ENCODE peak calls at places on chromosomes 16 and 17, in seven cellular contexts. O is activated naive CD8-positive, alpha-beta T cell treated with anti-CD3 and anti-CD28 coated beads, Interleukin-2, amount 50 U/mL, for 16 hours; F is NCI-H774; U is NT2/D1; M is GM04503; R is AG09309; H is A549. P is an unnamed sample.

GRCh38 chr16:11256657-11257130 is 690 bp upstream of the SOCS1 start:
- DNase-seq in O (no peak), F (no peak), U (no peak), M (no peak), R (no peak), H (peak), P (no peak)

GRCh38 chr17:44997733-44998520 is 29.8 kb upstream of the C1QL1 start:
- DNase-seq in O (no peak), F (no peak), U (no peak), M (no peak), R (no peak), H (no peak), P (no peak)

GRCh38 chr16:455453-455852 is 30.0 kb downstream of the RAB11FIP3 start:
- DNase-seq in O (no peak), F (no peak), U (no peak), M (no peak), R (no peak), H (no peak), P (no peak)

GRCh38 chr17:8162997-8163977 is 539 bp upstream of the VAMP2 start:
- DNase-seq in O (no peak), F (no peak), U (no peak), M (no peak), R (no peak), H (peak), P (no peak)

GRCh38 chr17:33523577-33523981 is 230.5 kb upstream of the ASIC2 start:
- DNase-seq in O (no peak), F (no peak), U (no peak), M (no peak), R (no peak), H (no peak), P (peak)

GRCh38 chr17:14203392-14203791 is 33.3 kb downstream of the CDRT15 start:
- DNase-seq in O (no peak), F (no peak), U (no peak), M (no peak), R (no peak), H (no peak), P (no peak)

GRCh38 chr17:3905017-3905486 is 11.2 kb downstream of the P2RX1 start:
- DNase-seq in O (no peak), F (no peak), U (no peak), M (no peak), R (no peak), H (no peak), P (no peak)

GRCh38 chr17:67544364-67544763 is 167.3 kb downstream of the PITPNC1 start:
- DNase-seq in O (no peak), F (no peak), U (no peak), M (no peak), R (no peak), H (no peak), P (no peak)

GRCh38 chr16:84281077-84281476 is 13.6 kb upstream of the WFDC1 start:
- DNase-seq in O (no peak), F (no peak), U (no peak), M (no peak), R (no peak), H (no peak), P (no peak)

GRCh38 chr16:2102471-2102870 is 33.2 kb downstream of the PKD1 start:
- DNase-seq in O (no peak), F (no peak), U (no peak), M (no peak), R (no peak), H (no peak), P (no peak)

GRCh38 chr17:77944390-77945222 is 13.9 kb upstream of the TNRC6C start:
- DNase-seq in O (no peak), F (no peak), U (no peak), M (no peak), R (no peak), H (no peak), P (no peak)

GRCh38 chr16:27230562-27230991 is 27.3 kb downstream of the KDM8 start:
- DNase-seq in O (no peak), F (no peak), U (no peak), M (no peak), R (no peak), H (no peak), P (peak)

GRCh38 chr17:70344356-70345060 is 175.2 kb downstream of the KCNJ2 start:
- DNase-seq in O (no peak), F (no peak), U (no peak), M (no peak), R (no peak), H (no peak), P (no peak)

GRCh38 chr17:66531826-66532439 is 229.5 kb downstream of the PRKCA start:
- DNase-seq in O (no peak), F (no peak), U (no peak), M (no peak), R (no peak), H (no peak), P (no peak)

GRCh38 chr17:77320501-77321256 is 179.9 kb downstream of the SEC14L1 start:
- DNase-seq in O (no peak), F (no peak), U (no peak), M (peak), R (no peak), H (no peak), P (peak)

GRCh38 chr16:81432899-81433560 is 11.6 kb upstream of the CMIP start:
- DNase-seq in O (no peak), F (no peak), U (no peak), M (no peak), R (no peak), H (no peak), P (peak)

GRCh38 chr16:85989376-85989775 is 90.4 kb downstream of the IRF8 start:
- DNase-seq in O (no peak), F (no peak), U (no peak), M (no peak), R (no peak), H (no peak), P (no peak)

GRCh38 chr17:74126959-74127358 is 76.5 kb upstream of the RPL38 start:
- DNase-seq in O (no peak), F (no peak), U (no peak), M (no peak), R (no peak), H (no peak), P (no peak)

GRCh38 chr17:71460943-71461342 is 659.9 kb upstream of the SOX9 start:
- DNase-seq in O (no peak), F (no peak), U (no peak), M (no peak), R (no peak), H (no peak), P (peak)

GRCh38 chr17:50205931-50206505 is 4.6 kb upstream of the COL1A1 start:
- DNase-seq in O (no peak), F (no peak), U (no peak), M (no peak), R (no peak), H (no peak), P (no peak)

GRCh38 chr16:74726056-74726455 is 25.4 kb upstream of the MLKL start:
- DNase-seq in O (no peak), F (no peak), U (no peak), M (no peak), R (no peak), H (no peak), P (no peak)

GRCh38 chr16:47887496-47887895 is 268.3 kb downstream of the ABCC12 start:
- DNase-seq in O (no peak), F (no peak), U (peak), M (no peak), R (no peak), H (peak), P (no peak)

GRCh38 chr16:85912271-85912974 is 13.5 kb downstream of the IRF8 start:
- DNase-seq in O (no peak), F (no peak), U (no peak), M (no peak), R (no peak), H (no peak), P (no peak)

GRCh38 chr17:50186661-50187402 is 14.6 kb downstream of the COL1A1 start:
- DNase-seq in O (no peak), F (no peak), U (no peak), M (peak), R (no peak), H (no peak), P (no peak)

GRCh38 chr17:65231662-65232335 is 94.6 kb downstream of the RGS9 start:
- DNase-seq in O (peak), F (peak), U (peak), M (peak), R (peak), H (peak), P (peak)

GRCh38 chr17:76250141-76250540 is 9.8 kb upstream of the RNF157 start:
- DNase-seq in O (no peak), F (no peak), U (no peak), M (no peak), R (no peak), H (no peak), P (no peak)

GRCh38 chr16:82360024-82360783 is 190.2 kb upstream of the MPHOSPH6 start:
- DNase-seq in O (no peak), F (no peak), U (no peak), M (no peak), R (no peak), H (no peak), P (no peak)

GRCh38 chr17:15516150-15516549 is 47.1 kb downstream of the TVP23C start:
- DNase-seq in O (no peak), F (no peak), U (no peak), M (no peak), R (no peak), H (no peak), P (no peak)

GRCh38 chr16:56970934-56971767 is 9.4 kb downstream of the CETP start:
- DNase-seq in O (no peak), F (no peak), U (no peak), M (no peak), R (no peak), H (no peak), P (no peak)

GRCh38 chr16:4679156-4679853 is 14.1 kb upstream of the NUDT16L1 start:
- DNase-seq in O (no peak), F (no peak), U (no peak), M (no peak), R (no peak), H (no peak), P (no peak)

GRCh38 chr17:2064980-2065785 is 10.3 kb downstream of the HIC1 start:
- DNase-seq in O (no peak), F (no peak), U (no peak), M (no peak), R (no peak), H (no peak), P (no peak)

GRCh38 chr17:50203589-50204345 is 2.3 kb upstream of the COL1A1 start:
- DNase-seq in O (no peak), F (no peak), U (no peak), M (peak), R (peak), H (no peak), P (no peak)

GRCh38 chr16:66905633-66906539 is 12.8 kb downstream of the CDH16 start:
- DNase-seq in O (no peak), F (no peak), U (no peak), M (no peak), R (no peak), H (no peak), P (no peak)

GRCh38 chr16:87725596-87726235 is 40.1 kb downstream of the KLHDC4 start:
- DNase-seq in O (no peak), F (no peak), U (no peak), M (no peak), R (no peak), H (no peak), P (no peak)

GRCh38 chr17:38605230-38605851 is 411 bp downstream of the SRCIN1 start:
- DNase-seq in O (no peak), F (no peak), U (no peak), M (no peak), R (no peak), H (peak), P (no peak)

GRCh38 chr16:17104654-17105053 is 366.1 kb downstream of the XYLT1 start:
- DNase-seq in O (no peak), F (no peak), U (no peak), M (no peak), R (no peak), H (no peak), P (no peak)